ENCODE peak calls at places on chromosomes 6 and 20, in six cellular contexts. Y, W, E, J, M and N are unnamed samples.

GRCh38 chr20:3890410-3890751 is 1.2 kb downstream of the PANK2 start:
- DNase-seq in M (peak), Y (peak), J (no peak), E (no peak), W (no peak), N (no peak)

GRCh38 chr6:17311595-17312311 is 30.6 kb downstream of the RBM24 start:
- DNase-seq in Y (peak), M (peak), E (no peak), W (no peak), J (no peak), N (no peak)

GRCh38 chr20:8043687-8044278 is 24.2 kb upstream of the TMX4 start:
- DNase-seq in J (no peak), E (no peak), W (peak), M (peak), Y (peak), N (no peak)

GRCh38 chr6:154931741-154932424 is 63.2 kb upstream of the TIAM2 start:
- DNase-seq in J (no peak), Y (peak), M (peak), W (no peak), E (no peak), N (no peak)

GRCh38 chr6:36110863-36111262 is 19.4 kb upstream of the MAPK13 start:
- DNase-seq in M (no peak), Y (no peak), W (no peak), E (no peak), J (no peak), N (no peak)

GRCh38 chr6:89503641-89504040 is 70.7 kb downstream of the ANKRD6 start:
- DNase-seq in W (no peak), E (no peak), J (no peak), Y (no peak), M (no peak), N (no peak)

GRCh38 chr20:41141153-41141815 is 3.9 kb downstream of the PLCG1 start:
- DNase-seq in J (no peak), E (no peak), W (no peak), Y (peak), M (peak), N (no peak)

GRCh38 chr20:21396921-21397340 is 395 bp downstream of the NKX2-4 start:
- DNase-seq in Y (no peak), J (no peak), M (no peak), E (no peak), W (no peak), N (peak)

GRCh38 chr20:59022754-59023153 is 3.5 kb downstream of the TUBB1 start:
- DNase-seq in Y (no peak), W (no peak), E (no peak), M (no peak), J (no peak), N (no peak)

GRCh38 chr6:114162691-114163090 is 180.1 kb downstream of the HS3ST5 start:
- DNase-seq in Y (no peak), W (no peak), M (no peak), E (no peak), J (no peak), N (no peak)

DNA sequence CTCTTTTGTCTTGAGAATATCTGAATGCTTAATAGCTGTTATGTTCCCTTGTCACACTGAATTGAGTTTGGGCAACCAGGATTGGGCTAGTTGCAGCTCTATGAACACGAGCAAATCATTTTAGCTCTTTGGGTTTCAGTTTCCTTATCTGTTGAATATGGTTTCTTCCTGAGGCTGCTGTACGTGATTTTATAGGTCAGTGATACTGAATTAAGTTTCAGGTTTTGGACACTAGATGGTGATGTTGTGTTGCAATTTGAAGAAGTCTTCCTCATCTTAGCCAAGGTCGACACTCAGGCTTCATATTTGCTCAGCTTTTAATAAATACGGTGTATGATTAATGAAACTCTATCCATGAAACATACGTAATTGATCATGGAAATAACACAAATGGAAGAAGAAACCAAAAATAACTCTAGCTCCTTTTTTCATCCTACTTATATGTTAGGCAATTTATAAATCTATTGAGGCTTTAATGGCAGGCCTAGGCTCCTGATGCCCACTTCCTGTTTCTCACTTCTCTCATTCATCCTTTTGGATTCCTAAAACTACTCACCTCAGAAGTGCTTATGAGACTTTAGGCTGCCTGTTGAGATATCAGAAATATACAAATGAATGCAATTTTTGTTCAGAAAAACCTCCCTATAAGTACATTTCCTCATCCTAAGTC is 354.1 kb upstream of the MAP3K7 start:
- DNase-seq in W (peak), Y (peak), M (peak), E (no peak), J (no peak), N (no peak)
- TF ChIP-seq CTCF in W (peak), Y (peak), M (peak), E (peak), J (peak), N (no peak)

GRCh38 chr6:46652232-46652602 is 401 bp downstream of the CYP39A1 start:
- DNase-seq in W (no peak), E (no peak), J (no peak), M (no peak), Y (no peak), N (no peak)

GRCh38 chr6:46651766-46652165 is 852 bp downstream of the CYP39A1 start:
- DNase-seq in J (no peak), M (no peak), Y (no peak), W (no peak), E (no peak), N (no peak)

GRCh38 chr6:46652603-46653438 is at the start of the genes CYP39A1 and SLC25A27:
- DNase-seq in Y (peak), J (peak), E (peak), W (peak), M (peak), N (peak)

GRCh38 chr6:46648869-46649488 is 3.6 kb downstream of the CYP39A1 start:
- DNase-seq in E (no peak), Y (peak), W (no peak), J (no peak), M (peak), N (no peak)

DNA sequence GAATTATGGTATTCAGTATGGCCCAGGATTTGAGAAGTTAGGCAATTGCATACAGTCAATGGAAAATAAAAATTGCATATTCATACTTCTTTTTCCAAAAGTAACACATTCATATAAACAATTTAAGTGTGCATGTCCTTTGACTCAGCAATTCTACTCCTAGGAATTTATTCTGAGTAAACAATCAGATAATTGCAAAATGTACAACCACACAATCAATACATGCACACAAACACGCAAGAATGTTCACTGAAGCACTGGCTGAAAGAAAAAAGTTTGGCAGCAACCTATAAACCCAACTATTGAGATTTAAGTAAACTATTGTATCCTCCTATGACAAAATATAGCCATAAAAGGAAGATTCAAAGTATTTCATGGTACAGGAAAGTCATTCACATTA is 1.6 kb downstream of the CYP39A1 start:
- DNase-seq in J (no peak), E (no peak), Y (peak), W (no peak), M (peak), N (no peak)
- TF ChIP-seq CTCF in J (no peak), E (no peak), Y (no peak), W (no peak), M (no peak), N (no peak)

DNA sequence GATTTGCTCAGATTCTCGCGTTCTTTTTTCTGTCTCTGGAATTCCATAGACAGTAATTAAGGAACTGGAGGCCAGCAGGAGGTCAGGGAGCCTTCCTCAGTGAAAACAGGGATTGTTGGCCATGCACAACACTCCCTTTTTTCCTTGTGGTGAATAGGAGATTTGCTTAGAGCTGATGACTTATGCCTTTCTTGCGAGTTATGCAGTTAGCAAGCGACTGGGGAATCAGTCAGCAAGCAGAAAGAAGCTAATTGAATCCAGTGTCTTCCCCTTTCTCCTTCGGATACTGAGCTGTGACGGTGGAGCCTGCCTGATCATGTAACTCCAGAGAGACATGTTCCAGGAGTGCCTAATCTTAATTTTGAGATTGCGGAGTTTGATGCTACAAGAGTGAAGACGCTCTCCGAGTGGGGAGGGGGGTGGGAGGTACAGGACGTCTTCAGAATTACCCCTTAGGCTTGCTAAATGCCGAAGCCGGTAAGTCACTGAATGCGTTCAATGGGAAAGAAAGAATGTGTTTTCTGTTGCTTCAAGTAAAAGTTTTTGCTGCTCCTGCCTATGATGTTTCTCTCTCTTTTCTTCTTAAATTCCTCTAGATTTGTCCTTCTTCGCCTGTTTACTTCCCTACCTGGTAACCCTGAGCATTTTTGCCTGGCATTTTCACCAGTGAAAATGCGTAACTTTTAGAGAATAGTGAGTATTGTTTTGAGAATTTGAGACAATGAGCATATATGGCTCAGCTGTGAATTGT is 165.9 kb downstream of the SASH1 start:
- DNase-seq in E (no peak), M (peak), Y (peak), J (no peak), W (peak), N (no peak)
- TF ChIP-seq CTCF in E (no peak), M (no peak), Y (peak), J (no peak), W (peak), N (no peak)

DNA sequence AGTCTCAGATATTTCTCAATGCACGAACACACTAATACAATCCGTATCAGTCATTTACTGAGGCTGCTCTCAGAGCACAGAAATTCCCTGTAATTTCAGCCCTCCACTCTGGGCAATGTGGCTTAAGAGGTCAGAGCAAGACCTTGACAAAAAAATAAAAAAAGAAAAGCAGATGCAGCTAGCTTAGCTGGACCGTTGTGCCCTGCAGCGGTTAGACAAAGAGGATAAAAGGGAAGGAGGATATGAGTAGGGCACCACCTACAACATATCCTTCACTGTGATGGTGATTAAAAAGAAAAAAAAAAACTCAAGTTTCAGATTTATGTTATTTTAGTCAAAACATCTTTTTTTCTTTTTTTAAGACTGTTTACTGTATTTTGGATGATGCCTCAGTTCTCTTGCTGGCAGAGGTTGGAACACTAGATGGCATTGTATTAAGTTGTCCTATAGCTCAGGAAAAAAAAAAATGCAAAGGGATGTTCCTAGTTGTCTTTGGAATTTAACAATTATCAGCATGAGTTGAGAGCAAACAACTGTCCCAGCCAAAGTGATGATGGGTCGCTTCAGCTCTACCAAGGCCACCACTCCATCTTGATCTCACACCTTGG is 59.9 kb downstream of the ANKEF1 start:
- DNase-seq in E (no peak), W (no peak), J (no peak), M (peak), Y (peak), N (no peak)
- TF ChIP-seq CTCF in E (no peak), W (peak), J (no peak), M (peak), Y (peak), N (no peak)

DNA sequence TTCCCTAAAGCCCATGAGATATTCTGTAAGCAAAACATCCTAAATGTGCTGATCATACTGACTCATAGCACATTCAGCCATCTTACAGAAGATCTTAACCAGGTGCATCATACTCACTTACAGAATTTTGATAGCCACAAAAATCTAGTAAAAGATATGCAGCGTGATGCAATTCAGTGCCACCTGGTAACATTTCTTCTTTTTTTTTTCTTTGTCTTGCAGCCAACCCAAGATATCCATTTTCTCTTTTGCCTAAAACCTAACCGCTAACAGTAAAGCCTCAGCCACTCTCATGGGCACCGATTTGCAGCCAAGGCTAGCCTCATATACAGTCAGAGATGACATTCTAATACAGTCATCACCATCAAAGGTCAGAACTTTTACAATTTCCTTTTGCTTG is 293.3 kb downstream of the HACE1 start:
- DNase-seq in W (no peak), J (no peak), E (no peak), M (no peak), Y (peak), N (no peak)
- TF ChIP-seq CTCF in W (no peak), J (no peak), E (no peak), M (no peak), Y (no peak), N (no peak)

DNA sequence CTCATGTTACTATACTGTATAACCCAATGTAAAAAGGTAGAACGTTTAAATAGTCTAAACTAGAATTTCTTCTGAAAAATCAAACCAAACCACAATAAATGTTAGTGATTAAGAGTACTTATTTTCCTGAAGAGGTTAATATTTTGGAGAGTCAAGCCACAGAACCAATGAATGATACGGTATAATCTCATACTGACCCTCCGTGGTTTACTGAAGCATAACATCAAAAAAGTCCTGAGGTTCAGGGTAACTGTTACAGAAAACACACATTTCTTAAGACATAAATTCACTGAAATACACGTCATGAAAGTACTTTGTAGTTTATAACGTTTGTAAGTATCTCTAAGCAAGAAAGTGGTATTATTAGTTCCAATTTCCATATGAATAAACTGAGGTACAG is 28.9 kb downstream of the ESF1 start:
- DNase-seq in J (no peak), W (no peak), M (peak), Y (peak), E (no peak), N (no peak)
- TF ChIP-seq CTCF in J (no peak), W (no peak), M (peak), Y (peak), E (no peak), N (no peak)

GRCh38 chr6:2768696-2769095 is 3.5 kb downstream of the WRNIP1 start:
- DNase-seq in E (no peak), Y (no peak), W (no peak), M (no peak), J (no peak), N (no peak)

GRCh38 chr6:2765896-2766766 is 938 bp downstream of the WRNIP1 start:
- DNase-seq in E (no peak), M (peak), Y (no peak), W (no peak), J (peak), N (no peak)

GRCh38 chr6:2767327-2767985 is 2.3 kb downstream of the WRNIP1 start:
- DNase-seq in E (no peak), W (no peak), M (no peak), Y (no peak), J (no peak), N (no peak)

GRCh38 chr6:2766767-2767314 is 1.6 kb downstream of the WRNIP1 start:
- DNase-seq in E (no peak), W (no peak), J (no peak), M (peak), Y (no peak), N (no peak)

DNA sequence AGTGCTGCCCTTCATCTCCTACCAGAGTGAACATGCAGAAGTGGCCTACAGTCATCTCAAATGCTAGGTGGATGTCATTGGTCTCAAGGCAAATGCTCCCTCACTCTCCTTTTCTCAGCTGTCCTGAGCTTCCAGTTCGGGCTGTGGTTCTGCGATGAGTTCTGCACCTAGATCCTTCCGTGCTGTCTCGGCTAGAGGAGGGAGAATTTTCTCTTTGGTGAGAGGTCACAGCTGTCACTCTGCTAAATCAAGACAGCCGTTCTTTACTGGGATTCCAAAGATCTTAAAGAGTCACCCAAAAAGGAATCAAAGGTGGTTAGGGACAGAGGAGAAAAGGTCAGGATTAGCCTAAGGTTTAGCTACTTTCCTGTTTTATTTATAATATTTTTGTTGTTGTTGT is 2.9 kb downstream of the WRNIP1 start:
- DNase-seq in E (no peak), J (no peak), Y (no peak), M (no peak), W (no peak), N (no peak)
- TF ChIP-seq CTCF in E (no peak), J (no peak), Y (no peak), M (no peak), W (no peak), N (no peak)

GRCh38 chr6:79868098-79868722 is 79.1 kb downstream of the ELOVL4 start:
- DNase-seq in W (peak), J (peak), Y (peak), M (peak), E (no peak), N (no peak)
- TF ChIP-seq CTCF in W (peak), J (peak), Y (peak), M (peak), E (peak), N (no peak)

GRCh38 chr6:138382498-138383265 is 5.0 kb downstream of the SMIM28 start:
- DNase-seq in E (no peak), Y (no peak), W (no peak), M (no peak), J (no peak), N (no peak)
- TF ChIP-seq CTCF in E (no peak), Y (no peak), W (no peak), M (no peak), J (no peak), N (no peak)